ENCODE peak calls at places on chromosome 10, in ten cellular contexts. One of them, this sample, is unnamed.

GRCh38 chr10:87585565-87586514 is 73.8 kb upstream of the PAPSS2 start:
- DNase-seq in ascending aorta: no peak
- DNase-seq in tibial artery: no peak
- DNase-seq in fibroblast of lung: no peak
- DNase-seq in AG10803: no peak
- DNase-seq in mesothelial cell of epicardium: no peak
- DNase-seq in endothelial cell: no peak
- DNase-seq in lower leg skin: no peak
- DNase-seq in AG04449: no peak
- DNase-seq in fibroblast of the aortic adventitia: peak
- DNase-seq in this sample: no peak

GRCh38 chr10:75619636-75620035 is 188.2 kb downstream of the LRMDA start:
- DNase-seq in ascending aorta: no peak
- DNase-seq in tibial artery: no peak
- DNase-seq in fibroblast of lung: no peak
- DNase-seq in AG10803: no peak
- DNase-seq in mesothelial cell of epicardium: no peak
- DNase-seq in endothelial cell: no peak
- DNase-seq in lower leg skin: no peak
- DNase-seq in AG04449: no peak
- DNase-seq in fibroblast of the aortic adventitia: no peak
- DNase-seq in this sample: no peak

GRCh38 chr10:80520661-80521488 is 16.8 kb upstream of the SH2D4B start:
- DNase-seq in ascending aorta: no peak
- DNase-seq in tibial artery: no peak
- DNase-seq in fibroblast of lung: no peak
- DNase-seq in AG10803: no peak
- DNase-seq in mesothelial cell of epicardium: no peak
- DNase-seq in endothelial cell: no peak
- DNase-seq in lower leg skin: no peak
- DNase-seq in AG04449: no peak
- DNase-seq in fibroblast of the aortic adventitia: no peak
- DNase-seq in this sample: no peak

GRCh38 chr10:117461766-117462423 is 80.7 kb upstream of the EMX2 start:
- DNase-seq in ascending aorta: peak
- DNase-seq in tibial artery: peak
- DNase-seq in fibroblast of lung: no peak
- DNase-seq in AG10803: peak
- DNase-seq in mesothelial cell of epicardium: no peak
- DNase-seq in endothelial cell: no peak
- DNase-seq in lower leg skin: peak
- DNase-seq in AG04449: peak
- DNase-seq in fibroblast of the aortic adventitia: peak
- DNase-seq in this sample: peak

GRCh38 chr10:76626406-76626805 is 1011.2 kb downstream of the KCNMA1 start:
- DNase-seq in ascending aorta: no peak
- DNase-seq in tibial artery: no peak
- DNase-seq in fibroblast of lung: no peak
- DNase-seq in AG10803: no peak
- DNase-seq in mesothelial cell of epicardium: no peak
- DNase-seq in endothelial cell: no peak
- DNase-seq in lower leg skin: no peak
- DNase-seq in AG04449: no peak
- DNase-seq in fibroblast of the aortic adventitia: no peak
- DNase-seq in this sample: no peak

GRCh38 chr10:83816942-83817341 is 322.4 kb upstream of the GHITM start:
- DNase-seq in ascending aorta: no peak
- DNase-seq in tibial artery: no peak
- DNase-seq in fibroblast of lung: no peak
- DNase-seq in AG10803: no peak
- DNase-seq in mesothelial cell of epicardium: no peak
- DNase-seq in endothelial cell: no peak
- DNase-seq in lower leg skin: no peak
- DNase-seq in AG04449: no peak
- DNase-seq in fibroblast of the aortic adventitia: no peak
- DNase-seq in this sample: no peak

GRCh38 chr10:87842776-87843497 is 20.4 kb downstream of the KLLN start:
- DNase-seq in ascending aorta: no peak
- DNase-seq in tibial artery: no peak
- DNase-seq in fibroblast of lung: peak
- DNase-seq in AG10803: peak
- DNase-seq in mesothelial cell of epicardium: no peak
- DNase-seq in endothelial cell: no peak
- DNase-seq in lower leg skin: no peak
- DNase-seq in AG04449: no peak
- DNase-seq in fibroblast of the aortic adventitia: peak
- DNase-seq in this sample: no peak

GRCh38 chr10:8463853-8464252 is 409.4 kb downstream of the GATA3 start:
- DNase-seq in ascending aorta: no peak
- DNase-seq in tibial artery: no peak
- DNase-seq in fibroblast of lung: no peak
- DNase-seq in AG10803: no peak
- DNase-seq in mesothelial cell of epicardium: no peak
- DNase-seq in endothelial cell: no peak
- DNase-seq in lower leg skin: no peak
- DNase-seq in AG04449: no peak
- DNase-seq in fibroblast of the aortic adventitia: peak
- DNase-seq in this sample: no peak

GRCh38 chr10:118742787-118743186 is 12.0 kb downstream of the CACUL1 start:
- DNase-seq in ascending aorta: no peak
- DNase-seq in tibial artery: no peak
- DNase-seq in fibroblast of lung: peak
- DNase-seq in AG10803: peak
- DNase-seq in mesothelial cell of epicardium: no peak
- DNase-seq in endothelial cell: no peak
- DNase-seq in lower leg skin: no peak
- DNase-seq in AG04449: peak
- DNase-seq in fibroblast of the aortic adventitia: peak
- DNase-seq in this sample: no peak

GRCh38 chr10:11147723-11148122 is 130.1 kb downstream of the CELF2 start:
- DNase-seq in ascending aorta: no peak
- DNase-seq in tibial artery: no peak
- DNase-seq in fibroblast of lung: no peak
- DNase-seq in AG10803: no peak
- DNase-seq in mesothelial cell of epicardium: no peak
- DNase-seq in endothelial cell: no peak
- DNase-seq in lower leg skin: no peak
- DNase-seq in AG04449: no peak
- DNase-seq in fibroblast of the aortic adventitia: no peak
- DNase-seq in this sample: no peak

GRCh38 chr10:73779539-73780197 is 2.2 kb upstream of the CHCHD1 start:
- DNase-seq in ascending aorta: no peak
- DNase-seq in tibial artery: no peak
- DNase-seq in fibroblast of lung: no peak
- DNase-seq in AG10803: no peak
- DNase-seq in mesothelial cell of epicardium: no peak
- DNase-seq in endothelial cell: no peak
- DNase-seq in lower leg skin: peak
- DNase-seq in AG04449: no peak
- DNase-seq in fibroblast of the aortic adventitia: no peak
- DNase-seq in this sample: no peak

GRCh38 chr10:97362310-97363033 is 27.9 kb upstream of the FRAT2 start:
- DNase-seq in ascending aorta: no peak
- DNase-seq in tibial artery: no peak
- DNase-seq in fibroblast of lung: no peak
- DNase-seq in AG10803: no peak
- DNase-seq in mesothelial cell of epicardium: no peak
- DNase-seq in endothelial cell: no peak
- DNase-seq in lower leg skin: no peak
- DNase-seq in AG04449: no peak
- DNase-seq in fibroblast of the aortic adventitia: no peak
- DNase-seq in this sample: no peak

GRCh38 chr10:84820121-84820520 is 491.7 kb downstream of the CCSER2 start:
- DNase-seq in ascending aorta: no peak
- DNase-seq in tibial artery: no peak
- DNase-seq in fibroblast of lung: no peak
- DNase-seq in AG10803: no peak
- DNase-seq in mesothelial cell of epicardium: no peak
- DNase-seq in endothelial cell: no peak
- DNase-seq in lower leg skin: no peak
- DNase-seq in AG04449: no peak
- DNase-seq in fibroblast of the aortic adventitia: no peak
- DNase-seq in this sample: no peak

GRCh38 chr10:122459586-122460273 is 1.6 kb upstream of the HTRA1 start:
- DNase-seq in ascending aorta: no peak
- DNase-seq in tibial artery: no peak
- DNase-seq in fibroblast of lung: peak
- DNase-seq in AG10803: peak
- DNase-seq in mesothelial cell of epicardium: no peak
- DNase-seq in endothelial cell: no peak
- DNase-seq in lower leg skin: peak
- DNase-seq in AG04449: peak
- DNase-seq in fibroblast of the aortic adventitia: peak
- DNase-seq in this sample: no peak

GRCh38 chr10:9759596-9759995 is 1258.1 kb upstream of the CELF2 start:
- DNase-seq in ascending aorta: no peak
- DNase-seq in tibial artery: no peak
- DNase-seq in fibroblast of lung: no peak
- DNase-seq in AG10803: no peak
- DNase-seq in mesothelial cell of epicardium: no peak
- DNase-seq in endothelial cell: no peak
- DNase-seq in lower leg skin: no peak
- DNase-seq in AG04449: no peak
- DNase-seq in fibroblast of the aortic adventitia: no peak
- DNase-seq in this sample: no peak

GRCh38 chr10:131387018-131387529 is 75.6 kb upstream of the TCERG1L start:
- DNase-seq in ascending aorta: no peak
- DNase-seq in tibial artery: no peak
- DNase-seq in fibroblast of lung: no peak
- DNase-seq in AG10803: no peak
- DNase-seq in mesothelial cell of epicardium: no peak
- DNase-seq in endothelial cell: no peak
- DNase-seq in lower leg skin: no peak
- DNase-seq in AG04449: no peak
- DNase-seq in fibroblast of the aortic adventitia: no peak
- DNase-seq in this sample: no peak

DNA sequence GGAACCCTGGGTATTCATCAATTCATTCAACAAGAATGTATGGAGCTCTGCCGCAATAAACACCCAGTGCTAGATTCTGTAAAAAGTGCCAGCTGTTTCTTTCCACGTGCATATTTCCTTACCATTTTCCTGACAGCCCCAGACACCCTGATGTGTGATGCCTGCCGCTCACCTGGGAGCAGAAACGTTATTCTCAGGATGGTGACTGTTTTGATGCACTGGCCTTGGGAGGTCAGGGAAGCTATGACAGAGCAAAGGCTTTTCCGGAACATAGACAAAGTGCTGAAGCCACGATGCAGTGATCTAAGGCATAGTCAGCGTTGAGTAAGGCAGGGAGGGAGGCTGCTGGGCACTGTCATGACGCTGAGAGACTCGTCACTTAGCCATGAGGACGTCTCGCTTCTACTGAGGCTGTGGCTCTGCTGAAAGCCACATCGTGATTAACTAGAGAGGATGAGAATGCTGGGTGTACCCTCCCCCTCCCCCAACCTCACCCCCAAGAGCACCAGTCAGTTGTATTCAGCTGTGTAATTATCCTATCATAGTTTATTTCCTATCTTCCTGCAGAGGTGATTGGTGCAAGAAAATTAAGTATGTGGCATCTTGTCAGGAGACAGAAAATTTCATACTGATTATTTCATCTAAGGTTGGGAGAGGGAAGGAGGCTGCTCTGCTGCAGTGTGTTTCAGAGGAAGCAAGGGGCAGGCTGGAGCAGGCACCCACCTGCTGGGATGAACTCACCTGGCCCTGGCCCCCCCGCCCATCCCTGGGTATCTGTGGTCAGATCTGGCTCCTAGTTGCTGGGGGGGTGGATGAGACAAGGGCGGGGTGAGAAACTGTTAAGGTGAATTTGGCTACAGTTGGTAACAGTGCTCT is 48.8 kb upstream of the SMNDC1 start:
- DNase-seq in ascending aorta: no peak
- DNase-seq in tibial artery: no peak
- DNase-seq in fibroblast of lung: peak
- DNase-seq in AG10803: peak
- DNase-seq in mesothelial cell of epicardium: no peak
- DNase-seq in endothelial cell: no peak
- DNase-seq in lower leg skin: no peak
- DNase-seq in AG04449: peak
- DNase-seq in fibroblast of the aortic adventitia: peak
- DNase-seq in this sample: no peak
- TF ChIP-seq CTCF in ascending aorta: no peak
- TF ChIP-seq CTCF in tibial artery: no peak
- TF ChIP-seq CTCF in fibroblast of lung: no peak
- TF ChIP-seq CTCF in AG10803: no peak
- TF ChIP-seq CTCF in mesothelial cell of epicardium: no peak
- TF ChIP-seq CTCF in endothelial cell: no peak
- TF ChIP-seq CTCF in lower leg skin: no peak
- TF ChIP-seq CTCF in AG04449: peak
- TF ChIP-seq CTCF in fibroblast of the aortic adventitia: peak
- TF ChIP-seq CTCF in this sample: no peak

GRCh38 chr10:287814-288213 is 152.6 kb downstream of the ZMYND11 start:
- DNase-seq in ascending aorta: no peak
- DNase-seq in tibial artery: no peak
- DNase-seq in fibroblast of lung: no peak
- DNase-seq in AG10803: no peak
- DNase-seq in mesothelial cell of epicardium: no peak
- DNase-seq in endothelial cell: peak
- DNase-seq in lower leg skin: no peak
- DNase-seq in AG04449: no peak
- DNase-seq in fibroblast of the aortic adventitia: no peak
- DNase-seq in this sample: no peak
- TF ChIP-seq CTCF in ascending aorta: no peak
- TF ChIP-seq CTCF in tibial artery: no peak
- TF ChIP-seq CTCF in fibroblast of lung: peak
- TF ChIP-seq CTCF in AG10803: peak
- TF ChIP-seq CTCF in mesothelial cell of epicardium: peak
- TF ChIP-seq CTCF in endothelial cell: peak
- TF ChIP-seq CTCF in lower leg skin: no peak
- TF ChIP-seq CTCF in AG04449: peak
- TF ChIP-seq CTCF in fibroblast of the aortic adventitia: peak
- TF ChIP-seq CTCF in this sample: peak

DNA sequence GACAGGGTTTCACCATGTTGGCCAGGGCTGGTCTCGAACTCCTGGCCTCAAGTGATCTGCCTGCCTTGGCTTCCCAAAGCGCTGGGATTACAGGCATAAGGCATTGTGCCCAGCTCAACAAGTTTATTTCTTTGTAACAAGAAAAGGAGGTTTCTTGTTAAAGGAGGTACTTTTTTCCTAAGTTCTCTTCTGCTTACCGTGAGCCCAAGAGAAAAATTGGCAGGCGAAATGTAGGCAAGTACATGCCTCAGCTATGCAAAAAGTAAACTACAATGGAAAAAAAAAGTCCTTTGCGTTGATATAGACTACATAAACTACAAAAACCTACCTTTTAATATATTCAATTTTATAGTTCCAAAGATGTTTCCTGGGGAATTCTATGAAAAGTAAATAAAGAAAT is 122.6 kb downstream of the DKK1 start:
- DNase-seq in ascending aorta: no peak
- DNase-seq in tibial artery: no peak
- DNase-seq in fibroblast of lung: peak
- DNase-seq in AG10803: peak
- DNase-seq in mesothelial cell of epicardium: no peak
- DNase-seq in endothelial cell: no peak
- DNase-seq in lower leg skin: no peak
- DNase-seq in AG04449: no peak
- DNase-seq in fibroblast of the aortic adventitia: peak
- DNase-seq in this sample: no peak
- TF ChIP-seq CTCF in ascending aorta: no peak
- TF ChIP-seq CTCF in tibial artery: no peak
- TF ChIP-seq CTCF in fibroblast of lung: no peak
- TF ChIP-seq CTCF in AG10803: no peak
- TF ChIP-seq CTCF in mesothelial cell of epicardium: no peak
- TF ChIP-seq CTCF in endothelial cell: no peak
- TF ChIP-seq CTCF in lower leg skin: no peak
- TF ChIP-seq CTCF in AG04449: no peak
- TF ChIP-seq CTCF in fibroblast of the aortic adventitia: no peak
- TF ChIP-seq CTCF in this sample: no peak

GRCh38 chr10:99341248-99341647 is 12.1 kb downstream of the CNNM1 start:
- DNase-seq in ascending aorta: no peak
- DNase-seq in tibial artery: no peak
- DNase-seq in fibroblast of lung: no peak
- DNase-seq in AG10803: no peak
- DNase-seq in mesothelial cell of epicardium: no peak
- DNase-seq in endothelial cell: no peak
- DNase-seq in lower leg skin: no peak
- DNase-seq in AG04449: no peak
- DNase-seq in fibroblast of the aortic adventitia: no peak
- DNase-seq in this sample: no peak
- TF ChIP-seq CTCF in ascending aorta: no peak
- TF ChIP-seq CTCF in tibial artery: no peak
- TF ChIP-seq CTCF in fibroblast of lung: no peak
- TF ChIP-seq CTCF in AG10803: no peak
- TF ChIP-seq CTCF in mesothelial cell of epicardium: no peak
- TF ChIP-seq CTCF in endothelial cell: no peak
- TF ChIP-seq CTCF in lower leg skin: no peak
- TF ChIP-seq CTCF in AG04449: no peak
- TF ChIP-seq CTCF in fibroblast of the aortic adventitia: no peak
- TF ChIP-seq CTCF in this sample: no peak